ENCODE peak calls at places on chromosomes 12 and 14, in eight cellular contexts. E is cardiac muscle cell, L is B cell, X is RWPE1, T is GM10248, B is hepatocyte, V is PC-3, I is cardiac fibroblast. H is an unnamed sample.

GRCh38 chr14:32121948-32122347 is 44.8 kb downstream of the ARHGAP5 start:
- DNase-seq in E (no peak), L (no peak), X (no peak), T (no peak), B (no peak), V (no peak), I (no peak), H (no peak)

GRCh38 chr12:123032736-123033391 is 52.4 kb downstream of the ARL6IP4 start:
- DNase-seq in E (no peak), L (no peak), X (no peak), T (no peak), B (no peak), V (no peak), I (no peak), H (no peak)

GRCh38 chr12:58727526-58727925 is 192.8 kb downstream of the LRIG3 start:
- DNase-seq in E (peak), L (no peak), X (no peak), T (no peak), B (no peak), V (no peak), I (peak), H (no peak)

GRCh38 chr12:111293266-111294009 is 75.5 kb downstream of the PHETA1 start:
- DNase-seq in E (no peak), L (no peak), X (no peak), T (no peak), B (no peak), V (no peak), I (no peak), H (no peak)

GRCh38 chr14:100384819-100385813 is 62.0 kb downstream of the SLC25A47 start:
- DNase-seq in E (peak), L (no peak), X (peak), T (no peak), B (peak), V (peak), I (peak), H (no peak)

GRCh38 chr12:83753882-83754281 is 1067.2 kb downstream of the TMTC2 start:
- DNase-seq in E (no peak), L (no peak), X (no peak), T (no peak), B (no peak), V (no peak), I (no peak), H (no peak)

GRCh38 chr14:96160913-96161310 is 43.7 kb upstream of the BDKRB2 start:
- DNase-seq in E (no peak), L (no peak), X (no peak), T (no peak), B (no peak), V (no peak), I (no peak), H (no peak)

GRCh38 chr12:115322275-115322674 is 638.3 kb upstream of the TBX3 start:
- DNase-seq in E (peak), L (no peak), X (peak), T (peak), B (no peak), V (peak), I (peak), H (no peak)

GRCh38 chr14:65962952-65963351 is 523.2 kb upstream of the CCDC196 start:
- DNase-seq in E (no peak), L (no peak), X (no peak), T (no peak), B (peak), V (no peak), I (no peak), H (no peak)

GRCh38 chr12:131098178-131098981 is 144.7 kb downstream of the ADGRD1 start:
- DNase-seq in E (no peak), L (peak), X (no peak), T (no peak), B (no peak), V (no peak), I (no peak), H (no peak)

GRCh38 chr12:90589966-90590365 is 365.0 kb downstream of the CCER1 start:
- DNase-seq in E (no peak), L (no peak), X (no peak), T (no peak), B (no peak), V (no peak), I (no peak), H (no peak)

GRCh38 chr12:607541-608001 is 55.7 kb downstream of the NINJ2 start:
- DNase-seq in E (peak), L (no peak), X (peak), T (no peak), B (no peak), V (peak), I (peak), H (peak)

GRCh38 chr12:2794736-2795289 is at the start of gene FKBP4:
- DNase-seq in E (peak), L (peak), X (peak), T (peak), B (peak), V (peak), I (peak), H (peak)

GRCh38 chr12:45781080-45781479 is 51.6 kb downstream of the ARID2 start:
- DNase-seq in E (no peak), L (no peak), X (no peak), T (no peak), B (no peak), V (no peak), I (no peak), H (no peak)

GRCh38 chr12:105876426-105876927 is 262.3 kb downstream of the NUAK1 start:
- DNase-seq in E (no peak), L (no peak), X (no peak), T (no peak), B (no peak), V (no peak), I (no peak), H (no peak)

GRCh38 chr12:65603428-65604351 is 220.6 kb upstream of the HMGA2 start:
- DNase-seq in E (peak), L (no peak), X (peak), T (no peak), B (peak), V (peak), I (peak), H (no peak)

GRCh38 chr12:89636054-89636775 is 72.4 kb downstream of the ATP2B1 start:
- DNase-seq in E (no peak), L (no peak), X (peak), T (no peak), B (no peak), V (peak), I (no peak), H (no peak)

GRCh38 chr12:6324936-6325750 is 14.7 kb downstream of the PLEKHG6 start:
- DNase-seq in E (no peak), L (no peak), X (no peak), T (no peak), B (no peak), V (no peak), I (peak), H (no peak)

GRCh38 chr12:113471619-113472171 is at the start of gene LHX5:
- DNase-seq in E (no peak), L (no peak), X (no peak), T (no peak), B (no peak), V (no peak), I (no peak), H (no peak)

GRCh38 chr14:86799244-86799647 is 1193.7 kb downstream of the GALC start:
- DNase-seq in E (peak), L (no peak), X (peak), T (no peak), B (peak), V (peak), I (peak), H (no peak)

GRCh38 chr12:54229624-54230212 is 40.9 kb upstream of the SMUG1 start:
- DNase-seq in E (peak), L (no peak), X (peak), T (no peak), B (peak), V (peak), I (peak), H (no peak)

GRCh38 chr14:65238456-65238855 is 136.1 kb upstream of the MAX start:
- DNase-seq in E (peak), L (no peak), X (no peak), T (no peak), B (peak), V (peak), I (peak), H (no peak)

GRCh38 chr12:69097619-69098368 is 141.6 kb upstream of the CPSF6 start:
- DNase-seq in E (peak), L (no peak), X (no peak), T (no peak), B (no peak), V (peak), I (peak), H (no peak)

GRCh38 chr14:54186821-54187365 is 209.9 kb upstream of the CDKN3 start:
- DNase-seq in E (no peak), L (no peak), X (no peak), T (no peak), B (peak), V (no peak), I (no peak), H (no peak)

GRCh38 chr12:1706284-1707016 is 15.6 kb downstream of the ADIPOR2 start:
- DNase-seq in E (no peak), L (no peak), X (no peak), T (no peak), B (no peak), V (peak), I (no peak), H (peak)

GRCh38 chr14:37595809-37596595 is 573 bp downstream of the TTC6 start:
- DNase-seq in E (no peak), L (no peak), X (peak), T (no peak), B (peak), V (peak), I (no peak), H (peak)

GRCh38 chr12:127943481-127944210 is 323.3 kb upstream of the TMEM132C start:
- DNase-seq in E (no peak), L (no peak), X (no peak), T (no peak), B (no peak), V (peak), I (no peak), H (no peak)

GRCh38 chr12:64729909-64730584 is 29.2 kb downstream of the GNS start:
- DNase-seq in E (no peak), L (no peak), X (no peak), T (peak), B (no peak), V (no peak), I (no peak), H (no peak)

GRCh38 chr12:66620026-66620425 is 58.9 kb downstream of the GRIP1 start:
- DNase-seq in E (no peak), L (no peak), X (no peak), T (no peak), B (no peak), V (peak), I (no peak), H (no peak)

GRCh38 chr12:6852651-6853354 is 853 bp downstream of the USP5 start:
- DNase-seq in E (peak), L (peak), X (peak), T (no peak), B (peak), V (peak), I (peak), H (peak)

GRCh38 chr12:24898185-24898584 is 50.7 kb downstream of the BCAT1 start:
- DNase-seq in E (peak), L (no peak), X (no peak), T (no peak), B (no peak), V (no peak), I (peak), H (no peak)

GRCh38 chr14:49875640-49876198 is 17.2 kb upstream of the ARF6 start:
- DNase-seq in E (no peak), L (no peak), X (no peak), T (no peak), B (no peak), V (no peak), I (no peak), H (no peak)

GRCh38 chr14:83197271-83197670 is 1663.6 kb upstream of the SEL1L start:
- DNase-seq in E (no peak), L (no peak), X (no peak), T (no peak), B (no peak), V (no peak), I (no peak), H (no peak)

GRCh38 chr12:115916910-115917668 is 360.4 kb downstream of the MED13L start:
- DNase-seq in E (peak), L (peak), X (peak), T (peak), B (peak), V (peak), I (peak), H (peak)

GRCh38 chr12:95653761-95654546 is 102.7 kb upstream of the USP44 start:
- DNase-seq in E (peak), L (no peak), X (peak), T (no peak), B (peak), V (peak), I (peak), H (peak)

GRCh38 chr14:104865069-104865630 is at the start of gene CEP170B:
- DNase-seq in E (peak), L (no peak), X (peak), T (peak), B (peak), V (peak), I (peak), H (no peak)

GRCh38 chr12:45613306-45613705 is 116.2 kb upstream of the ARID2 start:
- DNase-seq in E (no peak), L (no peak), X (no peak), T (no peak), B (no peak), V (peak), I (no peak), H (no peak)

GRCh38 chr12:121628536-121628935 is 2.2 kb downstream of the ORAI1 start:
- DNase-seq in E (no peak), L (no peak), X (no peak), T (no peak), B (no peak), V (no peak), I (no peak), H (peak)

GRCh38 chr14:34059925-34060746 is 109.3 kb upstream of the EGLN3 start:
- DNase-seq in E (peak), L (no peak), X (peak), T (peak), B (peak), V (peak), I (peak), H (peak)

GRCh38 chr12:77644915-77645605 is 185.6 kb upstream of the NAV3 start:
- DNase-seq in E (no peak), L (no peak), X (no peak), T (no peak), B (no peak), V (no peak), I (no peak), H (no peak)
- TF ChIP-seq CTCF in E (no peak), L (no peak), X (no peak), T (no peak), B (no peak), V (no peak), I (no peak), H (no peak)

DNA sequence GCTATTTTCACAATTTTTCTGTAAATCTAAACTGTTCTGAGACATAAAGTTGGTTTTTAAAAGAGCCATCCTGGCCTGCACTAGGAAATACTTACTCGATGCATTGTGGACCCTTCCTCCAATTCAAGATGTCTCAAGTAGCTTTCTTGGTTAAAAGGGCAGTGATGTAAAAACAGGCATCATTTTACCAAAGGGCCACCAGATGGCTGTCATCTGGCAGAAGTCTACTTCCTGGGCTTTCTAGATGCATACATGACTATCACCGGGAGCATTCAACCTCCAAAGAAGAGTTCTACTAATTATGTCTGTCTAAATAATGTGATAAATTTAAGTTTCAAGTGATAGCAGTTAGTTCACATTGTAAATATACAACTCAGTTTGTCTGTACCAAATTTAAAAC is 96.8 kb upstream of the FRMD6 start:
- DNase-seq in E (peak), L (no peak), X (no peak), T (no peak), B (no peak), V (peak), I (peak), H (no peak)
- TF ChIP-seq CTCF in E (no peak), L (no peak), X (no peak), T (no peak), B (no peak), V (peak), I (peak), H (no peak)

DNA sequence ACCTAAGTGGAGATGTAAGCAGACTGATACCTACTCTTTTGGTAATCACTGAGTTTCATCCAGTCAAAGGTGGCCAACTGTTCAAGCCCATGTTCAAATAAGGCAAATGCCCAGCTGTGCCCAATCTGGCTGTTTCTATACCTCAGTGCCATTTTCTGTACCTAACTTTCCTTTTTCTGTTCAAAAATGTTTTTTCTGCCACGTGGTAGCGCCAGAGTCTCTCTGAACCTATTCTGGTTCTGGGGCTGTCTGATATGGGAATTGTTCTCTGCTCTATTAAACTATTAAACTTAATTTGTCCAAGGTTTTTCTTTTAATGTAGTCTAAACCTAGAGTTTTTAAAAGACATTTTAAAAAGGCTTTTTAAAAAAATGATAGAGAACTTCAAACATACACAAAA is 391.2 kb downstream of the NOVA1 start:
- DNase-seq in E (no peak), L (no peak), X (no peak), T (no peak), B (no peak), V (peak), I (no peak), H (no peak)
- TF ChIP-seq CTCF in E (no peak), L (no peak), X (no peak), T (no peak), B (peak), V (peak), I (no peak), H (no peak)

GRCh38 chr12:56257491-56258067 is 605 bp downstream of the ANKRD52 start:
- DNase-seq in E (peak), L (no peak), X (peak), T (no peak), B (peak), V (peak), I (peak), H (peak)

GRCh38 chr12:56258068-56258819 is at the start of gene ANKRD52:
- DNase-seq in E (peak), L (peak), X (peak), T (peak), B (peak), V (peak), I (peak), H (peak)

GRCh38 chr12:56255671-56256070 is 2.5 kb downstream of the ANKRD52 start:
- DNase-seq in E (no peak), L (no peak), X (no peak), T (no peak), B (no peak), V (no peak), I (no peak), H (no peak)

GRCh38 chr12:56257071-56257470 is 1.1 kb downstream of the ANKRD52 start:
- DNase-seq in E (no peak), L (no peak), X (no peak), T (no peak), B (no peak), V (no peak), I (no peak), H (no peak)

DNA sequence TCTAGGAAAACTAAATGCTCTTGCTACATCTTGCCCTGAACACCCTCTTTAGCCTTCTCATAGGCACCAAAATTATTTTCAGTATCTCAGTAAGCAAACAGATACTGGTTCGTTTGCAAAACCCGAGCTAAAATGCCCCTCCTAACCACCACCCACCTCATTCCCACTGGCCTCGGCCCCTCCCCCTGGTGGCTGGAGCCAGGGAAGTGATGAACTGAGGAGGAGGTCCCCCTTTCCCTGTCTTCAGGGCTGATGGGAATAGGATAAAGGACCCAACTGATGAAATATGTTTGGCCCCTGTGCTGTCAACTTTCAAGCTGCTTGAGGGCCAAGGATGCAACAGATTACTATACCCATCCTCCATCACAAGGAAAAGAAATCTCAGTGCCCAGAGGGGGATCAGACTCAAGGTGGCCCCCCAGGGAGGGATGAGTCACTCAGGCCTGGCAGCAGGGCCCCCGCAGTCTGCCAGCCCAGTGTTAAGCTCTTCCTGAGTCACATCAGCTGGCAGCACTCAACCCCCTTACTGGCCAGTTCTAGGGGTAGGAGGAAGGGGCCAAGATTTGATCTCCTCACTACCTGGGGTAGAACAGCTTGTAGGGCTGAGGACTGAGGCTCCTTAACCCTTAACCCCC is 1.7 kb downstream of the ANKRD52 start:
- DNase-seq in E (peak), L (peak), X (no peak), T (no peak), B (no peak), V (peak), I (peak), H (peak)
- TF ChIP-seq CTCF in E (peak), L (no peak), X (no peak), T (no peak), B (no peak), V (no peak), I (no peak), H (no peak)

GRCh38 chr14:85528080-85528881 is 1.7 kb upstream of the FLRT2 start:
- DNase-seq in E (peak), L (no peak), X (peak), T (no peak), B (peak), V (peak), I (peak), H (no peak)
- TF ChIP-seq CTCF in E (peak), L (no peak), X (peak), T (no peak), B (peak), V (peak), I (peak), H (no peak)

DNA sequence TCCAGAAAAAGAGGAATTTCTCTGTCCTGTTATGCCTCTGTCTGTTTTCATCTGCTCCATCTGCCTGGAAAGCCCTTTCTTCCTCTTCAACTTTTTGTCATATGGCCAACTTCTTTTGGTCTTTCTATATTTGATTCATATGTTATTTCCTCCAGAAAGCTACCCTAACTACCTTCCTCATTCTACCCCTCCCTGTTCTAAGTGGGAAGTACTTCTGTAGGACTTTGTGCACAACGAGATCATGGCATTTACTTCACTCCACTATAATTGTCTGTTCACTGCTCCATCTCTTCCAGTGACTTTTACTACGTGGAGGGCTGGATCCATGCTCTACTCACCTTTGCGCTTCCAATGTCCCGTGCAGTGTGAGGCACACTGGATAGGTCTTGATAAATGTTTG is 5.9 kb downstream of the CLEC4D start:
- DNase-seq in E (no peak), L (no peak), X (no peak), T (no peak), B (no peak), V (no peak), I (no peak), H (no peak)
- TF ChIP-seq CTCF in E (no peak), L (no peak), X (no peak), T (no peak), B (no peak), V (no peak), I (no peak), H (no peak)

GRCh38 chr12:13538136-13538535 is 341.6 kb downstream of the EMP1 start:
- DNase-seq in E (no peak), L (no peak), X (no peak), T (no peak), B (no peak), V (no peak), I (no peak), H (no peak)

GRCh38 chr12:13537623-13538022 is 341.1 kb downstream of the EMP1 start:
- DNase-seq in E (no peak), L (no peak), X (no peak), T (peak), B (no peak), V (no peak), I (no peak), H (peak)

GRCh38 chr12:13536219-13536910 is 339.8 kb downstream of the EMP1 start:
- DNase-seq in E (no peak), L (peak), X (no peak), T (peak), B (no peak), V (no peak), I (no peak), H (peak)

GRCh38 chr12:13534242-13534641 is 337.7 kb downstream of the EMP1 start:
- DNase-seq in E (no peak), L (no peak), X (no peak), T (no peak), B (no peak), V (no peak), I (peak), H (no peak)

GRCh38 chr12:13534645-13535398 is 338.3 kb downstream of the EMP1 start:
- DNase-seq in E (peak), L (no peak), X (peak), T (peak), B (peak), V (peak), I (peak), H (peak)
- TF ChIP-seq CTCF in E (peak), L (peak), X (peak), T (peak), B (peak), V (peak), I (peak), H (peak)

H was measured in activated CD8-positive, alpha-beta T cell treated with anti-CD3 and anti-CD28 coated beads for 36 hours.